ENCODE peak calls at places on chromosomes 1 and 21, in seven cellular contexts. U, K, R, F, H, P and W are unnamed samples.

GRCh38 chr21:41777934-41778815 is 11.3 kb upstream of the RIPK4 start:
- DNase-seq in U (peak), K (no peak), R (peak), F (no peak), H (no peak), P (peak), W (no peak)

GRCh38 chr1:198686069-198686728 is 47.4 kb downstream of the PTPRC start:
- DNase-seq in U (peak), K (no peak), R (no peak), F (no peak), H (no peak), P (no peak), W (no peak)

GRCh38 chr1:30586671-30587070 is 136.7 kb downstream of the MATN1 start:
- DNase-seq in U (no peak), K (no peak), R (no peak), F (no peak), H (no peak), P (no peak), W (no peak)

GRCh38 chr1:21296509-21297354 is 6.5 kb upstream of the ECE1 start:
- DNase-seq in U (no peak), K (no peak), R (no peak), F (no peak), H (no peak), P (no peak), W (no peak)

GRCh38 chr1:150364231-150365003 is 470 bp downstream of the RPRD2 start:
- DNase-seq in U (peak), K (peak), R (peak), F (peak), H (peak), P (no peak), W (peak)

GRCh38 chr1:163337631-163338030 is 15.9 kb downstream of the NUF2 start:
- DNase-seq in U (no peak), K (no peak), R (no peak), F (no peak), H (no peak), P (peak), W (no peak)

GRCh38 chr1:100767176-100767876 is 47.8 kb downstream of the VCAM1 start:
- DNase-seq in U (no peak), K (no peak), R (no peak), F (no peak), H (no peak), P (no peak), W (no peak)

GRCh38 chr21:44005593-44005992 is 6.5 kb upstream of the TRAPPC10 start:
- DNase-seq in U (no peak), K (no peak), R (no peak), F (no peak), H (no peak), P (no peak), W (no peak)

GRCh38 chr1:18948048-18948912 is 8.2 kb downstream of the IFFO2 start:
- DNase-seq in U (no peak), K (no peak), R (no peak), F (peak), H (peak), P (no peak), W (no peak)

GRCh38 chr1:234962340-234962989 is 166.2 kb downstream of the TOMM20 start:
- DNase-seq in U (peak), K (no peak), R (no peak), F (no peak), H (no peak), P (peak), W (no peak)

GRCh38 chr1:10751561-10752085 is 44.8 kb downstream of the CASZ1 start:
- DNase-seq in U (no peak), K (no peak), R (no peak), F (no peak), H (no peak), P (no peak), W (no peak)

GRCh38 chr1:68644521-68644920 is 147.6 kb upstream of the DEPDC1 start:
- DNase-seq in U (no peak), K (no peak), R (no peak), F (no peak), H (no peak), P (no peak), W (no peak)

GRCh38 chr1:58062635-58063034 is 483.9 kb downstream of the OMA1 start:
- DNase-seq in U (no peak), K (no peak), R (no peak), F (no peak), H (no peak), P (no peak), W (no peak)

GRCh38 chr1:42135426-42135825 is 17.8 kb upstream of the GUCA2B start:
- DNase-seq in U (no peak), K (no peak), R (no peak), F (no peak), H (no peak), P (no peak), W (no peak)